ENCODE peak calls at places on chromosomes 12 and 14, in ten cellular contexts. One of them, this sample, is unnamed.

GRCh38 chr14:99519931-99520421 is 38.8 kb downstream of the CCNK start:
- DNase-seq in spleen: no peak
- DNase-seq in fibroblast of lung: no peak
- DNase-seq in neural progenitor cell: no peak
- DNase-seq in endothelial cell of umbilical vein: no peak
- DNase-seq in suprapubic skin: no peak
- DNase-seq in heart left ventricle: peak; percentile 58
- DNase-seq in astrocyte: no peak
- DNase-seq in AG04450: no peak
- DNase-seq in mammary epithelial cell: no peak
- DNase-seq in this sample: no peak

GRCh38 chr14:51592836-51593235 is 58.9 kb upstream of the FRMD6 start:
- DNase-seq in mammary epithelial cell: no peak
- DNase-seq in spleen: no peak
- DNase-seq in heart left ventricle: no peak
- DNase-seq in fibroblast of lung: no peak
- DNase-seq in endothelial cell of umbilical vein: no peak
- DNase-seq in neural progenitor cell: no peak
- DNase-seq in suprapubic skin: no peak
- DNase-seq in astrocyte: no peak
- DNase-seq in AG04450: no peak
- DNase-seq in this sample: no peak

GRCh38 chr12:10501031-10501430 is 4.7 kb upstream of the EIF2S3B start:
- DNase-seq in suprapubic skin: no peak
- DNase-seq in heart left ventricle: no peak
- DNase-seq in AG04450: no peak
- DNase-seq in fibroblast of lung: peak; percentile 0
- DNase-seq in astrocyte: no peak
- DNase-seq in neural progenitor cell: no peak
- DNase-seq in endothelial cell of umbilical vein: peak; percentile 4
- DNase-seq in mammary epithelial cell: peak; percentile 9
- DNase-seq in spleen: no peak
- DNase-seq in this sample: no peak

GRCh38 chr14:104642540-104642868 is 37.9 kb upstream of the TMEM179 start:
- DNase-seq in heart left ventricle: no peak
- DNase-seq in mammary epithelial cell: no peak
- DNase-seq in suprapubic skin: no peak
- DNase-seq in neural progenitor cell: no peak
- DNase-seq in endothelial cell of umbilical vein: no peak
- DNase-seq in fibroblast of lung: no peak
- DNase-seq in AG04450: no peak
- DNase-seq in spleen: peak; percentile 70
- DNase-seq in astrocyte: no peak
- DNase-seq in this sample: no peak

GRCh38 chr12:54394281-54394719 is 9.8 kb upstream of the ZNF385A start:
- DNase-seq in mammary epithelial cell: peak; percentile 60
- DNase-seq in suprapubic skin: no peak
- DNase-seq in neural progenitor cell: peak; percentile 85
- DNase-seq in AG04450: no peak
- DNase-seq in heart left ventricle: no peak
- DNase-seq in astrocyte: peak; percentile 14
- DNase-seq in fibroblast of lung: peak; percentile 34
- DNase-seq in spleen: no peak
- DNase-seq in endothelial cell of umbilical vein: no peak
- DNase-seq in this sample: no peak

GRCh38 chr12:39723831-39724230 is 104.2 kb upstream of the ABCD2 start:
- DNase-seq in heart left ventricle: no peak
- DNase-seq in neural progenitor cell: no peak
- DNase-seq in fibroblast of lung: peak; percentile 45
- DNase-seq in endothelial cell of umbilical vein: no peak
- DNase-seq in spleen: no peak
- DNase-seq in suprapubic skin: no peak
- DNase-seq in mammary epithelial cell: peak; percentile 64
- DNase-seq in AG04450: no peak
- DNase-seq in astrocyte: peak; percentile 22
- DNase-seq in this sample: peak; percentile 10

GRCh38 chr14:64005822-64006221 is 153.0 kb downstream of the SYNE2 start:
- DNase-seq in AG04450: no peak
- DNase-seq in mammary epithelial cell: no peak
- DNase-seq in neural progenitor cell: no peak
- DNase-seq in suprapubic skin: no peak
- DNase-seq in spleen: no peak
- DNase-seq in endothelial cell of umbilical vein: no peak
- DNase-seq in astrocyte: no peak
- DNase-seq in heart left ventricle: no peak
- DNase-seq in fibroblast of lung: no peak
- DNase-seq in this sample: no peak

GRCh38 chr12:85369365-85370154 is 89.5 kb downstream of the ALX1 start:
- DNase-seq in endothelial cell of umbilical vein: no peak
- DNase-seq in heart left ventricle: no peak
- DNase-seq in astrocyte: peak; percentile 3
- DNase-seq in neural progenitor cell: no peak
- DNase-seq in fibroblast of lung: peak; percentile 20
- DNase-seq in suprapubic skin: no peak
- DNase-seq in AG04450: no peak
- DNase-seq in spleen: no peak
- DNase-seq in mammary epithelial cell: no peak
- DNase-seq in this sample: no peak

GRCh38 chr12:19893514-19893913 is 454.2 kb downstream of the AEBP2 start:
- DNase-seq in neural progenitor cell: no peak
- DNase-seq in mammary epithelial cell: peak; percentile 6
- DNase-seq in suprapubic skin: no peak
- DNase-seq in heart left ventricle: no peak
- DNase-seq in endothelial cell of umbilical vein: peak; percentile 31
- DNase-seq in astrocyte: peak; percentile 48
- DNase-seq in fibroblast of lung: peak; percentile 55
- DNase-seq in AG04450: peak; percentile 7
- DNase-seq in spleen: no peak
- DNase-seq in this sample: no peak

GRCh38 chr12:80040075-80040738 is 59.1 kb upstream of the OTOGL start:
- DNase-seq in endothelial cell of umbilical vein: no peak
- DNase-seq in heart left ventricle: no peak
- DNase-seq in fibroblast of lung: peak; percentile 92
- DNase-seq in suprapubic skin: no peak
- DNase-seq in AG04450: no peak
- DNase-seq in neural progenitor cell: no peak
- DNase-seq in astrocyte: peak; percentile 90
- DNase-seq in mammary epithelial cell: no peak
- DNase-seq in spleen: no peak
- DNase-seq in this sample: no peak

GRCh38 chr14:103056322-103057027 is 874 bp downstream of the CDC42BPB start:
- DNase-seq in heart left ventricle: peak; percentile 87
- DNase-seq in spleen: peak; percentile 86
- DNase-seq in neural progenitor cell: peak; percentile 78
- DNase-seq in suprapubic skin: no peak
- DNase-seq in endothelial cell of umbilical vein: peak; percentile 88
- DNase-seq in AG04450: no peak
- DNase-seq in astrocyte: peak; percentile 35
- DNase-seq in mammary epithelial cell: peak; percentile 34
- DNase-seq in fibroblast of lung: peak; percentile 64
- DNase-seq in this sample: no peak

GRCh38 chr14:91154851-91155625 is 41.2 kb downstream of the DGLUCY start:
- DNase-seq in endothelial cell of umbilical vein: peak; percentile 88
- DNase-seq in mammary epithelial cell: peak; percentile 62
- DNase-seq in AG04450: peak; percentile 20
- DNase-seq in astrocyte: peak; percentile 75
- DNase-seq in spleen: no peak
- DNase-seq in suprapubic skin: no peak
- DNase-seq in fibroblast of lung: peak; percentile 81
- DNase-seq in neural progenitor cell: no peak
- DNase-seq in heart left ventricle: no peak
- DNase-seq in this sample: peak; percentile 41

GRCh38 chr12:110576504-110576903 is 6.6 kb downstream of the PPTC7 start:
- DNase-seq in spleen: no peak
- DNase-seq in AG04450: no peak
- DNase-seq in suprapubic skin: no peak
- DNase-seq in mammary epithelial cell: no peak
- DNase-seq in fibroblast of lung: no peak
- DNase-seq in neural progenitor cell: no peak
- DNase-seq in endothelial cell of umbilical vein: no peak
- DNase-seq in heart left ventricle: no peak
- DNase-seq in astrocyte: no peak
- DNase-seq in this sample: no peak

GRCh38 chr12:110579889-110580253 is 3.2 kb downstream of the PPTC7 start:
- DNase-seq in mammary epithelial cell: no peak
- DNase-seq in neural progenitor cell: no peak
- DNase-seq in spleen: no peak
- DNase-seq in heart left ventricle: no peak
- DNase-seq in astrocyte: no peak
- DNase-seq in suprapubic skin: no peak
- DNase-seq in endothelial cell of umbilical vein: no peak
- DNase-seq in AG04450: no peak
- DNase-seq in fibroblast of lung: no peak
- DNase-seq in this sample: no peak

GRCh38 chr12:110578522-110579238 is 4.4 kb downstream of the PPTC7 start:
- DNase-seq in AG04450: no peak
- DNase-seq in mammary epithelial cell: no peak
- DNase-seq in heart left ventricle: no peak
- DNase-seq in astrocyte: no peak
- DNase-seq in suprapubic skin: no peak
- DNase-seq in neural progenitor cell: no peak
- DNase-seq in spleen: no peak
- DNase-seq in endothelial cell of umbilical vein: no peak
- DNase-seq in fibroblast of lung: no peak
- DNase-seq in this sample: no peak

GRCh38 chr12:110579239-110579888 is 3.8 kb downstream of the PPTC7 start:
- DNase-seq in endothelial cell of umbilical vein: no peak
- DNase-seq in neural progenitor cell: no peak
- DNase-seq in spleen: no peak
- DNase-seq in fibroblast of lung: no peak
- DNase-seq in astrocyte: no peak
- DNase-seq in AG04450: no peak
- DNase-seq in suprapubic skin: no peak
- DNase-seq in heart left ventricle: no peak
- DNase-seq in mammary epithelial cell: peak; percentile 20
- DNase-seq in this sample: no peak

DNA sequence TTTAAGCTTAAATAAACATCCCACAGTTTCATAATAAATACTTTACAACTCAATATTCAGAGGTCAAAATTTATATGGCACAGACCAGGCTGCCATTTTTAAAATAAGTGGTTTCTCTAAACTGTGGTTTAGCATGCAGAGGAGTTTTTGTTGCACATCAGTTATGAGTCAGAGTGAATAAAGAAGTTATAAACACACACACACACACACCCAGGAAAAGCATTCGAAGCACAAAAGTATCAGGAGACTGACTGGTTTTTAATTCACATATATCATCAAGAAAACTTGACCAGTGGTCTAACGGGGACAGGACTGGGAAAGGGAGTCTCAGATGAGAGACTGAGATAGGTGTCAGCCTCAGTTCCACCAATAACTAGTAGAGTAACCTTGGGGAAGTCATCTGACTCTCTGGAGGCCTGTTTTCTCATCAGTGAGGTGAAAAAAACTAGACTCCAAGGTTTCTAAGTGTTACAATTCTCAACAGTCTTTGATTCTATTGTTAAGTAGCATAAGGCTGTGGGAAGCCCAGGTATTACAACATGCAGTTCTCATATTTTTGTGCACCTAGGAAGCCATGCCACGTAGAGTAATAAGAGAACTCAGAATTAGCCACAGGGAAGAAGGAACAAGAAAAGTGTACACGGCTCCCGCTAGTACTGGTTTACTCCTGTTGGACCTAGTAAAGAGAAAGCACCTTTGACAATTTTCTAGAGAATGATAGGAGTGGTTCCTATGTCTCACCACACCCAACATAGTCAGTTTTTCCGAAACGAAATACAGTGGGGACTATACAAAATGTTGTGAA is 5.2 kb downstream of the PPTC7 start:
- DNase-seq in AG04450: no peak
- DNase-seq in neural progenitor cell: no peak
- DNase-seq in suprapubic skin: no peak
- DNase-seq in spleen: no peak
- DNase-seq in mammary epithelial cell: peak; percentile 99
- DNase-seq in endothelial cell of umbilical vein: peak; percentile 48
- DNase-seq in astrocyte: peak; percentile 92
- DNase-seq in fibroblast of lung: peak; percentile 93
- DNase-seq in heart left ventricle: no peak
- DNase-seq in this sample: peak; percentile 89
- H3K27ac ChIP-seq in AG04450: peak overlapping the region; percentile 69
- H3K27ac ChIP-seq in neural progenitor cell: no peak overlapping the region
- H3K27ac ChIP-seq in suprapubic skin: peak overlapping the region; percentile 93
- H3K27ac ChIP-seq in spleen: peak overlapping the region; percentile 65
- H3K27ac ChIP-seq in mammary epithelial cell: peak overlapping the region; percentile 100
- H3K27ac ChIP-seq in endothelial cell of umbilical vein: peak overlapping the region; percentile 42
- H3K27ac ChIP-seq in astrocyte: peak overlapping the region; percentile 97
- H3K27ac ChIP-seq in fibroblast of lung: peak overlapping the region; percentile 97
- H3K27ac ChIP-seq in heart left ventricle: peak overlapping the region; percentile 63
- H3K27ac ChIP-seq in this sample: peak overlapping the region; percentile 99

GRCh38 chr12:51254592-51254991 is 15.6 kb downstream of the SMAGP start:
- DNase-seq in fibroblast of lung: peak; percentile 19
- DNase-seq in astrocyte: no peak
- DNase-seq in endothelial cell of umbilical vein: no peak
- DNase-seq in suprapubic skin: no peak
- DNase-seq in mammary epithelial cell: no peak
- DNase-seq in spleen: peak; percentile 4
- DNase-seq in heart left ventricle: no peak
- DNase-seq in AG04450: no peak
- DNase-seq in neural progenitor cell: no peak
- DNase-seq in this sample: no peak
- H3K27ac ChIP-seq in fibroblast of lung: no peak overlapping the region
- H3K27ac ChIP-seq in astrocyte: no peak overlapping the region
- H3K27ac ChIP-seq in endothelial cell of umbilical vein: no peak overlapping the region
- H3K27ac ChIP-seq in suprapubic skin: no peak overlapping the region
- H3K27ac ChIP-seq in mammary epithelial cell: no peak overlapping the region
- H3K27ac ChIP-seq in spleen: no peak overlapping the region
- H3K27ac ChIP-seq in heart left ventricle: no peak overlapping the region
- H3K27ac ChIP-seq in AG04450: peak overlapping the region; percentile 11
- H3K27ac ChIP-seq in neural progenitor cell: no peak overlapping the region
- H3K27ac ChIP-seq in this sample: no peak overlapping the region

DNA sequence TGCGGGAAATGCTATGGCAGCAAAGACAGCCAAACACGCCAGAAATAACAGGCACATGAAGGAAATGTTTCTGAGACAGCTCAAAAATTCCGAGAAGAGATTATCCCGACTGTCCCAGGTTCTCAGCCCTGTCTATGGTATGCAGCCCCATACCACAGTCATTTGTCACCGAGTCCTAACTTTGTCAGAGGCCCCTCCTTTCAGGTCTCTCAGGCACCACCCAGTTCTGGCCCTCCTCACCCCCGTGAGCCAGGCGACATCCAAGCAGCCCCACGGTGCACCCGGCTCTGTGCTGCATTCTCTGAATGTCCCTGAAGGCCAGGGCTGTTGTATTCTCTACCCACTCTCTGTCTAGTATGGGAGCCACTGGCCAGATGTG is 24.0 kb downstream of the SSH1 start:
- DNase-seq in mammary epithelial cell: peak; percentile 73
- DNase-seq in astrocyte: peak; percentile 95
- DNase-seq in endothelial cell of umbilical vein: peak; percentile 81
- DNase-seq in fibroblast of lung: peak; percentile 96
- DNase-seq in spleen: peak; percentile 46
- DNase-seq in heart left ventricle: peak; percentile 78
- DNase-seq in AG04450: no peak
- DNase-seq in suprapubic skin: no peak
- DNase-seq in neural progenitor cell: no peak
- DNase-seq in this sample: no peak
- H3K27ac ChIP-seq in mammary epithelial cell: peak overlapping the region; percentile 91
- H3K27ac ChIP-seq in astrocyte: peak overlapping the region; percentile 99
- H3K27ac ChIP-seq in endothelial cell of umbilical vein: peak overlapping the region; percentile 97
- H3K27ac ChIP-seq in fibroblast of lung: peak overlapping the region; percentile 99
- H3K27ac ChIP-seq in spleen: peak overlapping the region; percentile 67
- H3K27ac ChIP-seq in heart left ventricle: peak overlapping the region; percentile 83
- H3K27ac ChIP-seq in AG04450: peak overlapping the region; percentile 100
- H3K27ac ChIP-seq in suprapubic skin: peak overlapping the region; percentile 84
- H3K27ac ChIP-seq in neural progenitor cell: no peak overlapping the region
- H3K27ac ChIP-seq in this sample: peak overlapping the region; percentile 99

GRCh38 chr12:92402415-92402814 is 256.8 kb upstream of the BTG1 start:
- DNase-seq in endothelial cell of umbilical vein: no peak
- DNase-seq in mammary epithelial cell: no peak
- DNase-seq in neural progenitor cell: no peak
- DNase-seq in spleen: no peak
- DNase-seq in AG04450: no peak
- DNase-seq in suprapubic skin: no peak
- DNase-seq in astrocyte: no peak
- DNase-seq in heart left ventricle: no peak
- DNase-seq in fibroblast of lung: no peak
- DNase-seq in this sample: no peak
- H3K27ac ChIP-seq in endothelial cell of umbilical vein: no peak overlapping the region
- H3K27ac ChIP-seq in mammary epithelial cell: no peak overlapping the region
- H3K27ac ChIP-seq in neural progenitor cell: no peak overlapping the region
- H3K27ac ChIP-seq in spleen: peak overlapping the region; percentile 65
- H3K27ac ChIP-seq in AG04450: no peak overlapping the region
- H3K27ac ChIP-seq in suprapubic skin: no peak overlapping the region
- H3K27ac ChIP-seq in astrocyte: no peak overlapping the region
- H3K27ac ChIP-seq in heart left ventricle: no peak overlapping the region
- H3K27ac ChIP-seq in fibroblast of lung: no peak overlapping the region
- H3K27ac ChIP-seq in this sample: no peak overlapping the region